ENCODE peak calls at places on chromosome 19, in four cellular contexts. Y is mesenchymal stem cell; I is CD8-positive, alpha-beta T cell; U is stomach. J is an unnamed sample.
A peak's percentile ranks its signal among the peaks of the same experiment; 100 is the strongest.

GRCh38 chr19:47104678-47105077 is 8.9 kb downstream of the ZC3H4 start:
- DNase-seq in Y (no peak), I (no peak), U (no peak), J (no peak)

GRCh38 chr19:21084343-21084742 is 2.3 kb downstream of the ZNF714 start:
- DNase-seq in Y (peak; percentile 65), I (no peak), U (no peak), J (peak; percentile 59)

GRCh38 chr19:1123885-1124677 is 20.3 kb downstream of the GPX4 start:
- DNase-seq in Y (no peak), I (no peak), U (no peak), J (no peak)

GRCh38 chr19:14954071-14954655 is 12.9 kb downstream of the OR7C2 start:
- DNase-seq in Y (no peak), I (no peak), U (no peak), J (no peak)

GRCh38 chr19:40716031-40716654 is 543 bp downstream of the COQ8B start:
- DNase-seq in Y (no peak), I (peak; percentile 79), U (no peak), J (peak; percentile 98)

GRCh38 chr19:17214531-17215124 is 529 bp upstream of the USE1 start:
- DNase-seq in Y (no peak), I (no peak), U (no peak), J (no peak)

GRCh38 chr19:13256918-13257317 is 106.7 kb downstream of the IER2 start:
- DNase-seq in Y (no peak), I (no peak), U (no peak), J (no peak)

GRCh38 chr19:2047449-2048103 is 3.5 kb downstream of the MKNK2 start:
- DNase-seq in Y (peak; percentile 61), I (no peak), U (peak; percentile 82), J (no peak)

GRCh38 chr19:5452594-5453565 is 2.3 kb upstream of the ZNRF4 start:
- DNase-seq in Y (peak; percentile 5), I (no peak), U (no peak), J (peak; percentile 14)

GRCh38 chr19:13160557-13160956 is 10.3 kb downstream of the IER2 start:
- DNase-seq in Y (peak; percentile 61), I (no peak), U (no peak), J (peak; percentile 45)

GRCh38 chr19:42487025-42487797 is 41.1 kb downstream of the CEACAM1 start:
- DNase-seq in Y (no peak), I (no peak), U (no peak), J (no peak)
- H3K36me3 ChIP-seq in Y (no peaks in the 10 kb centered on the region), I (no peaks in the 10 kb centered on the region), U (no peaks in the 10 kb centered on the region), J (no peaks in the 10 kb centered on the region)

GRCh38 chr19:11096210-11096841 is 7.1 kb downstream of the LDLR start:
- DNase-seq in Y (no peak), I (peak; percentile 28), U (no peak), J (peak; percentile 61)
- H3K36me3 ChIP-seq in Y (peaks cover 83% of the 10 kb centered on the region), I (no peaks in the 10 kb centered on the region), U (peaks cover 21% of the 10 kb centered on the region), J (peaks cover 25% of the 10 kb centered on the region)

GRCh38 chr19:44657211-44657921 is 13.7 kb downstream of the PVR start:
- DNase-seq in Y (peak; percentile 68), I (peak; percentile 69), U (peak; percentile 71), J (peak; percentile 29)
- H3K36me3 ChIP-seq in Y (peaks cover 70% of the 10 kb centered on the region), I (no peaks in the 10 kb centered on the region), U (peaks cover 97% of the 10 kb centered on the region), J (peaks cover 35% of the 10 kb centered on the region)

DNA sequence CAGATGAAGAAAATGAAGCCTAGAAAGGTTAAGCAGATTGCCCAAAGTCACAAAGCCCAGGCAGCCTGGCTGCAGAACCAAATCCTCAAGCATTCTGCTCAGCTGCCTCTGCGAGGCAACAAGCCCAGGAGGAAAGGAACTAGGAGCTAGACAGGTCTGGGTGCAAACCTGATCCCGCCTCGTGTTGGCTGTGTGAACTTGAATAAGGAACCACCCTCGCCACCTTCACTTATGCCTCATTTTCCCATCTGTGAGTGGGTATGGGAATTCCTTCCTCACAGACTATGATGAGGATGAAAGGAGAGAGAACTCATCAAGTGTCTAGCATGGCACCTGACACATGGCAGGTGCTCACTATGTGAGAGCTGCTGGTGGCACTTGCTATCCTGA is 6.6 kb downstream of the SMG9 start:
- DNase-seq in Y (no peak), I (no peak), U (no peak), J (no peak)
- H3K36me3 ChIP-seq in Y (peaks cover 80% of the 10 kb centered on the region), I (peaks cover 49% of the 10 kb centered on the region), U (peaks cover 81% of the 10 kb centered on the region), J (peaks cover 18% of the 10 kb centered on the region)